ENCODE peak calls at places on chromosomes 13 and 19, in four cellular contexts. One of them, this sample, is unnamed. For H3K4me1, the result is how much of the 10 kb centered on the place peaks cover.

GRCh38 chr19:43751466-43752220 is 3.1 kb downstream of the SMG9 start:
- DNase-seq in neural progenitor cell: no peak
- DNase-seq in GM23338: no peak
- DNase-seq in endothelial cell of umbilical vein: no peak
- DNase-seq in this sample: no peak

GRCh38 chr19:13717194-13717643 is 47.1 kb upstream of the MRI1 start:
- DNase-seq in neural progenitor cell: no peak
- DNase-seq in GM23338: no peak
- DNase-seq in endothelial cell of umbilical vein: no peak
- DNase-seq in this sample: no peak

GRCh38 chr13:77345150-77345780 is 18.4 kb upstream of the MYCBP2 start:
- DNase-seq in neural progenitor cell: no peak
- DNase-seq in GM23338: no peak
- DNase-seq in endothelial cell of umbilical vein: no peak
- DNase-seq in this sample: no peak

GRCh38 chr19:38551450-38551813 is 66.3 kb downstream of the MAP4K1 start:
- DNase-seq in neural progenitor cell: no peak
- DNase-seq in GM23338: no peak
- DNase-seq in endothelial cell of umbilical vein: no peak
- DNase-seq in this sample: no peak

GRCh38 chr19:32404939-32405430 is 585 bp upstream of the DPY19L3 start:
- DNase-seq in neural progenitor cell: peak
- DNase-seq in GM23338: no peak
- DNase-seq in endothelial cell of umbilical vein: no peak
- DNase-seq in this sample: peak

GRCh38 chr19:47280183-47280797 is 5.6 kb downstream of the INAFM1 start:
- DNase-seq in neural progenitor cell: peak
- DNase-seq in GM23338: peak
- DNase-seq in endothelial cell of umbilical vein: peak
- DNase-seq in this sample: peak

GRCh38 chr13:48644951-48645350 is 8.8 kb upstream of the CYSLTR2 start:
- DNase-seq in neural progenitor cell: no peak
- DNase-seq in GM23338: no peak
- DNase-seq in endothelial cell of umbilical vein: no peak
- DNase-seq in this sample: no peak

GRCh38 chr13:51679616-51680015 is 95.4 kb downstream of the WDFY2 start:
- DNase-seq in neural progenitor cell: no peak
- DNase-seq in GM23338: no peak
- DNase-seq in endothelial cell of umbilical vein: no peak
- DNase-seq in this sample: no peak

GRCh38 chr19:4327252-4327876 is 11.3 kb downstream of the STAP2 start:
- DNase-seq in neural progenitor cell: peak
- DNase-seq in GM23338: peak
- DNase-seq in endothelial cell of umbilical vein: peak
- DNase-seq in this sample: peak

GRCh38 chr13:107462501-107462900 is 752.8 kb downstream of the LIG4 start:
- DNase-seq in neural progenitor cell: no peak
- DNase-seq in GM23338: no peak
- DNase-seq in endothelial cell of umbilical vein: no peak
- DNase-seq in this sample: no peak

GRCh38 chr19:11693505-11694499 is 44.9 kb downstream of the ZNF823 start:
- DNase-seq in neural progenitor cell: peak
- DNase-seq in GM23338: peak
- DNase-seq in endothelial cell of umbilical vein: no peak
- DNase-seq in this sample: peak

GRCh38 chr19:8444677-8445487 is at the start of gene HNRNPM:
- DNase-seq in neural progenitor cell: peak
- DNase-seq in GM23338: peak
- DNase-seq in endothelial cell of umbilical vein: peak
- DNase-seq in this sample: peak

GRCh38 chr13:41978007-41978406 is 17.1 kb upstream of the VWA8 start:
- DNase-seq in neural progenitor cell: no peak
- DNase-seq in GM23338: no peak
- DNase-seq in endothelial cell of umbilical vein: no peak
- DNase-seq in this sample: no peak

GRCh38 chr13:110624766-110625756 is 9.7 kb downstream of the NAXD start:
- DNase-seq in neural progenitor cell: peak
- DNase-seq in GM23338: peak
- DNase-seq in endothelial cell of umbilical vein: no peak
- DNase-seq in this sample: no peak

GRCh38 chr19:35347171-35347929 is at the start of gene FFAR1:
- DNase-seq in neural progenitor cell: no peak
- DNase-seq in GM23338: no peak
- DNase-seq in endothelial cell of umbilical vein: no peak
- DNase-seq in this sample: no peak

GRCh38 chr13:50275392-50276063 is 260.3 kb downstream of the KCNRG start:
- DNase-seq in neural progenitor cell: no peak
- DNase-seq in GM23338: no peak
- DNase-seq in endothelial cell of umbilical vein: no peak
- DNase-seq in this sample: no peak

GRCh38 chr13:29457299-29457698 is 138.2 kb downstream of the SLC7A1 start:
- DNase-seq in neural progenitor cell: no peak
- DNase-seq in GM23338: no peak
- DNase-seq in endothelial cell of umbilical vein: peak
- DNase-seq in this sample: peak

GRCh38 chr13:24911135-24911524 is 147.2 kb downstream of the RNF17 start:
- DNase-seq in neural progenitor cell: no peak
- DNase-seq in GM23338: no peak
- DNase-seq in endothelial cell of umbilical vein: no peak
- DNase-seq in this sample: no peak

GRCh38 chr19:10419200-10419645 is 1.1 kb upstream of the PDE4A start:
- DNase-seq in neural progenitor cell: peak
- DNase-seq in GM23338: no peak
- DNase-seq in endothelial cell of umbilical vein: no peak
- DNase-seq in this sample: peak
- TF ChIP-seq EZH2 in neural progenitor cell: peak
- TF ChIP-seq EZH2 in GM23338: no peak
- TF ChIP-seq EZH2 in endothelial cell of umbilical vein: no peak
- TF ChIP-seq EZH2 in this sample: no peak

DNA sequence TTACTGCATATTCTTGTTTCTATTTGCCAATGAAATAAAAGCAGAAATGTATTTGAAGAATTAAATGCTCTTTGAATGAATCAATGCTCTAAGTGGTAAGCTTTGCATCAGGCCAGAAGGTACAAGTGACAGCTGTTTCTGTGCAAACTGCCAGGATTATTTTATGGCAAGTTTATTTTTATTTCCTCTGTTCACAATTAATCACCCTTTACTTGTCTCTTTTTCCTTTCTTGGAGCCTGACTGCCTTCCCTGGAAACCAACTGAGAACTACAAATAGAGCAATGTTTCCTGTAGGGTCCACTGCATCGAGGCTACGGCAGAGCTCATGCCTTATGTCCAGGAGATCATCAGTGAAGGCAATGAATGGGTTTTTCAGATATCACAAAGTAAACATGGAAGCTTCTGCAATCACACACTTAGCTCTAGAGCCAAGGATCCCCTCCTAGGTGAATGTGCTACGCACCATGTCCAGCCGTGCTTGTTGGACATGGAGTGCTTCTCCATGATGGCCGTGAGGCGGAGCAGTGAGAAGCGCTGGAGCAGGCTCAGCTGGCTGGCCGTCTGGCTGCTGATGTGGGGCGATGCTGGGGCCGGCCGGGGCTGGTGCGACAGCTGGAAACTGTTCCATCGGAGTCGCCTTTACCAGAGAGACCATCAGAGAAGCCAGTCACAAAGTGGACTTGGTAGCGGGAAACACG is 110.8 kb downstream of the KL start:
- DNase-seq in neural progenitor cell: no peak
- DNase-seq in GM23338: no peak
- DNase-seq in endothelial cell of umbilical vein: peak
- DNase-seq in this sample: no peak
- H3K4me1 ChIP-seq in neural progenitor cell: under half
- H3K4me1 ChIP-seq in GM23338: under half
- H3K4me1 ChIP-seq in endothelial cell of umbilical vein: half or more
- H3K4me1 ChIP-seq in this sample: half or more

DNA sequence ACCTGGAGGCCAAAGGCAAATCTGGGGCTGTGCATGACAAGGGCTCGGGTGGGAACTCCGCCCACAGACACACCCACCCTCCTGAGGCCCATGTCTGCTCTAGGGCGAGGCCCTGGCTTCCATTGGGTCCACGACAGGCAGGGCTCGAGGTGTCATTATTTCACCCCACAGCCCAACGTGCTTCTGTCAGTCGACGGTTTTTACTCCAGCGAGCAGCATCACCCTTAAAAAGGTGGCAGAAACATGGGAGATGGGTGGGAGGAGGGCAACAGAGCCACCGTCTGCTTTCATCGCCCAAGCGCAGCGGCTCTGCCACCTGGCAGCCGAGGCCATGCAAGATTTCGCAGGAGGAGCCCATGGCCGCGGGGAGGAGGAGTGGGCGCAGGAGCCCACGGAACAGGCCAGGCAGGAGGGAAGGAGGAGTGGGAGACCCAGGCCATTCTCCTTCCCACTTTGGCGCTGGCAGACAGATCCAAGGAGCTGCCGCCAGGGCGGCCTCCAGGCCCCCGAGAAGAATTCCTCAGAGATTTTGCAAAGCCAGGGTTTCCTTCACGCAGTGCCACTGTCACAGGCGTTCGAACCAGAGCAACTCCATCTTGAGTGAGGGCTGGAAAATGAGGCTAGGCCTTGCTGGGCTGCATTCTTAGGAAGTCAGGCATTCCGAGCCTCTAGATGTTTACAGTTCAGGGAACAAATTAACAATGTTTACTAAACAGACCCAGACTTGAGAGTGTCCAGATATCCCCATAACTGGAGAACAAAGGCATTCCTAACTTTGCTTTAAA is 49.3 kb upstream of the TUBGCP3 start:
- DNase-seq in neural progenitor cell: no peak
- DNase-seq in GM23338: peak
- DNase-seq in endothelial cell of umbilical vein: no peak
- DNase-seq in this sample: no peak
- TF ChIP-seq CTCF in neural progenitor cell: peak
- TF ChIP-seq CTCF in GM23338: no peak
- TF ChIP-seq CTCF in endothelial cell of umbilical vein: no peak
- TF ChIP-seq CTCF in this sample: no peak

GRCh38 chr19:1749373-1750342 is 3.6 kb upstream of the ONECUT3 start:
- DNase-seq in neural progenitor cell: peak
- DNase-seq in GM23338: no peak
- DNase-seq in endothelial cell of umbilical vein: no peak
- DNase-seq in this sample: no peak
- TF ChIP-seq EZH2 in neural progenitor cell: peak
- TF ChIP-seq EZH2 in GM23338: peak
- TF ChIP-seq EZH2 in endothelial cell of umbilical vein: peak
- TF ChIP-seq EZH2 in this sample: peak

GRCh38 chr13:46168818-46169217 is 13.2 kb downstream of the LCP1 start:
- DNase-seq in neural progenitor cell: no peak
- DNase-seq in GM23338: no peak
- DNase-seq in endothelial cell of umbilical vein: no peak
- DNase-seq in this sample: no peak

GRCh38 chr13:46166221-46166584 is 15.8 kb downstream of the LCP1 start:
- DNase-seq in neural progenitor cell: no peak
- DNase-seq in GM23338: no peak
- DNase-seq in endothelial cell of umbilical vein: no peak
- DNase-seq in this sample: no peak

GRCh38 chr13:46166947-46167610 is 14.9 kb downstream of the LCP1 start:
- DNase-seq in neural progenitor cell: no peak
- DNase-seq in GM23338: peak
- DNase-seq in endothelial cell of umbilical vein: no peak
- DNase-seq in this sample: no peak

GRCh38 chr13:46170268-46170667 is 11.7 kb downstream of the LCP1 start:
- DNase-seq in neural progenitor cell: no peak
- DNase-seq in GM23338: peak
- DNase-seq in endothelial cell of umbilical vein: no peak
- DNase-seq in this sample: no peak

DNA sequence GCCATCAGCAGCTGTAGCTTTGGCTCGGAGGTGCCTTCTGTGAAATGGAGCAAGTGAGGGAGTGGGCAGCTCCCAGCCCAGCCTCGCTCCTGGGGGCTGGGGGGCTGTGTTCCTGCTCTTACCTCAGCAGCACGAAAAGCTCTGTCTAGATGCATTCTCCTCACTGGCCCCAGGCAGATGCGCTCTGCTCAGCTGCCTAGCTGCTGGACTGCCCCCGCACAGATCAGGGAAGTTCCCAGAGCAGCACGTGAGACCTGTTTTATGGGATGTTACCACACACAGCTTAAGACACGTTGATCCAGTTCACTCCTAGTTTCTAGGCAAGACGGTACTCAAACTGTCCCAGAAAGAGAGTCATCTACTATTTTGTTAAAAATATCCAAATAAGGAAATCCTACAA is 13.6 kb downstream of the LCP1 start:
- DNase-seq in neural progenitor cell: no peak
- DNase-seq in GM23338: no peak
- DNase-seq in endothelial cell of umbilical vein: no peak
- DNase-seq in this sample: no peak
- H3K4me1 ChIP-seq in neural progenitor cell: under half
- H3K4me1 ChIP-seq in GM23338: under half
- H3K4me1 ChIP-seq in endothelial cell of umbilical vein: under half
- H3K4me1 ChIP-seq in this sample: under half

GRCh38 chr13:112687836-112688559 is 1.8 kb upstream of the ATP11A start:
- DNase-seq in neural progenitor cell: no peak
- DNase-seq in GM23338: no peak
- DNase-seq in endothelial cell of umbilical vein: no peak
- DNase-seq in this sample: no peak

GRCh38 chr13:112689498-112690241 is at the start of gene ATP11A:
- DNase-seq in neural progenitor cell: peak
- DNase-seq in GM23338: peak
- DNase-seq in endothelial cell of umbilical vein: peak
- DNase-seq in this sample: peak

GRCh38 chr13:112690242-112690943 is 555 bp downstream of the ATP11A start:
- DNase-seq in neural progenitor cell: peak
- DNase-seq in GM23338: peak
- DNase-seq in endothelial cell of umbilical vein: peak
- DNase-seq in this sample: no peak

GRCh38 chr13:112686987-112687386 is 2.9 kb upstream of the ATP11A start:
- DNase-seq in neural progenitor cell: no peak
- DNase-seq in GM23338: no peak
- DNase-seq in endothelial cell of umbilical vein: no peak
- DNase-seq in this sample: no peak

GRCh38 chr13:112688560-112689497 is 1.0 kb upstream of the ATP11A start:
- DNase-seq in neural progenitor cell: peak
- DNase-seq in GM23338: peak
- DNase-seq in endothelial cell of umbilical vein: peak
- DNase-seq in this sample: no peak
- TF ChIP-seq CTCF in neural progenitor cell: no peak
- TF ChIP-seq CTCF in GM23338: peak
- TF ChIP-seq CTCF in endothelial cell of umbilical vein: no peak
- TF ChIP-seq CTCF in this sample: no peak

This sample was measured in A673.